ENCODE peak calls at places on chromosome 7, in six cellular contexts. O is aorta; T is NCI-H2081; C is nephron progenitor cell; X is activated CD4-positive, alpha-beta memory T cell treated with anti-CD3 and anti-CD28 coated beads for 36 hours; J is neuronal stem cell. M is an unnamed sample.

GRCh38 chr7:35504365-35504764 is 190.6 kb downstream of the HERPUD2 start:
- DNase-seq in C (no peak), O (no peak), T (no peak), J (no peak), X (no peak), M (no peak)

GRCh38 chr7:151608031-151608551 is 88.4 kb upstream of the RHEB start:
- DNase-seq in X (no peak), T (no peak), O (no peak), C (peak; percentile 20), J (no peak), M (peak; percentile 76)

GRCh38 chr7:33250421-33250827 is 121.1 kb downstream of the BBS9 start:
- DNase-seq in O (no peak), C (no peak), X (no peak), T (no peak), J (no peak), M (peak; percentile 5)

GRCh38 chr7:115306541-115306940 is 384.6 kb downstream of the MDFIC start:
- DNase-seq in J (no peak), T (no peak), C (no peak), O (no peak), X (no peak), M (peak; percentile 4)

GRCh38 chr7:98203261-98203963 is 7.8 kb upstream of the BHLHA15 start:
- DNase-seq in J (no peak), X (no peak), O (no peak), T (no peak), C (no peak), M (no peak)

GRCh38 chr7:84900215-84900614 is 286.6 kb downstream of the SEMA3D start:
- DNase-seq in C (no peak), O (no peak), J (no peak), T (no peak), X (no peak), M (no peak)

GRCh38 chr7:120055300-120055699 is 217.7 kb upstream of the KCND2 start:
- DNase-seq in O (no peak), T (no peak), X (no peak), C (no peak), J (no peak), M (no peak)

GRCh38 chr7:92837214-92837749 is 909 bp upstream of the CDK6 start:
- DNase-seq in T (no peak), J (no peak), O (no peak), C (no peak), X (no peak), M (peak; percentile 54)

GRCh38 chr7:40219917-40220316 is 85.1 kb downstream of the SUGCT start:
- DNase-seq in C (no peak), J (no peak), O (no peak), T (no peak), X (no peak), M (no peak)

GRCh38 chr7:116530107-116530820 is 5.4 kb downstream of the CAV1 start:
- DNase-seq in J (no peak), O (no peak), T (no peak), C (no peak), X (no peak), M (no peak)

GRCh38 chr7:56105508-56105907 is 768 bp downstream of the CHCHD2 start:
- DNase-seq in C (no peak), X (peak; percentile 50), T (peak; percentile 1), J (no peak), O (peak; percentile 63), M (peak; percentile 66)

GRCh38 chr7:129947701-129948100 is 5.1 kb downstream of the UBE2H start:
- DNase-seq in T (no peak), X (no peak), O (no peak), C (no peak), J (no peak), M (no peak)

GRCh38 chr7:38477333-38477732 is 153.8 kb downstream of the AMPH start:
- DNase-seq in X (no peak), T (no peak), O (no peak), J (no peak), C (no peak), M (no peak)

GRCh38 chr7:77482015-77482414 is 55.1 kb upstream of the PTPN12 start:
- DNase-seq in C (no peak), O (no peak), T (no peak), X (no peak), J (no peak), M (peak; percentile 62)

GRCh38 chr7:135877799-135878198 is 99.4 kb downstream of the MTPN start:
- DNase-seq in J (no peak), X (peak; percentile 15), T (no peak), C (no peak), O (no peak), M (peak; percentile 11)

GRCh38 chr7:154767194-154767593 is 235.7 kb downstream of the PAXIP1 start:
- DNase-seq in X (no peak), O (peak; percentile 31), C (no peak), T (no peak), J (no peak), M (peak; percentile 44)

GRCh38 chr7:82230826-82231581 is 212.6 kb downstream of the CACNA2D1 start:
- DNase-seq in X (no peak), J (no peak), O (no peak), C (no peak), T (no peak), M (no peak)

GRCh38 chr7:85290252-85290651 is 103.4 kb upstream of the SEMA3D start:
- DNase-seq in J (no peak), T (no peak), X (no peak), C (no peak), O (no peak), M (peak; percentile 16)

GRCh38 chr7:89003619-89003956 is 208.1 kb upstream of the TEX47 start:
- DNase-seq in J (no peak), X (no peak), C (no peak), O (no peak), T (no peak), M (no peak)

GRCh38 chr7:132133501-132133900 is 442.8 kb downstream of the PLXNA4 start:
- DNase-seq in T (no peak), J (no peak), O (no peak), X (no peak), C (no peak), M (no peak)

GRCh38 chr7:74023037-74023436 is 4.9 kb upstream of the ELN start:
- DNase-seq in O (peak; percentile 94), C (no peak), J (no peak), X (no peak), T (no peak), M (no peak)

GRCh38 chr7:151763420-151763984 is 113.4 kb downstream of the PRKAG2 start:
- DNase-seq in X (no peak), O (peak; percentile 61), J (no peak), T (no peak), C (no peak), M (no peak)

GRCh38 chr7:28407643-28408042 is 4.7 kb upstream of the CREB5 start:
- DNase-seq in J (no peak), O (no peak), T (no peak), X (no peak), C (no peak), M (no peak)

GRCh38 chr7:80346704-80347103 is 165.2 kb downstream of the GNAT3 start:
- DNase-seq in C (no peak), X (no peak), T (no peak), J (no peak), O (no peak), M (no peak)

GRCh38 chr7:127874951-127875608 is 156.2 kb downstream of the LRRC4 start:
- DNase-seq in O (no peak), T (no peak), X (no peak), J (no peak), C (no peak), M (no peak)

GRCh38 chr7:79282051-79282694 is 171.3 kb downstream of the MAGI2 start:
- DNase-seq in X (no peak), C (peak; percentile 10), T (no peak), J (no peak), O (no peak), M (peak; percentile 71)

GRCh38 chr7:157907998-157908782 is 571.4 kb downstream of the DNAJB6 start:
- DNase-seq in J (no peak), C (no peak), X (no peak), T (no peak), O (no peak), M (no peak)

GRCh38 chr7:76285604-76286374 is 16.7 kb upstream of the HSPB1 start:
- DNase-seq in J (no peak), C (no peak), O (peak; percentile 76), T (no peak), X (no peak), M (no peak)

GRCh38 chr7:124667312-124667711 is 98.3 kb downstream of the GPR37 start:
- DNase-seq in C (no peak), T (peak; percentile 19), O (no peak), J (no peak), X (no peak), M (no peak)

GRCh38 chr7:24175603-24176002 is 108.4 kb upstream of the NPY start:
- DNase-seq in C (no peak), J (peak; percentile 3), X (no peak), O (no peak), T (no peak), M (no peak)

GRCh38 chr7:81094952-81095351 is 176.1 kb upstream of the SEMA3C start:
- DNase-seq in O (no peak), J (no peak), T (no peak), X (no peak), C (no peak), M (no peak)

GRCh38 chr7:130144632-130145171 is 60.5 kb downstream of the TMEM209 start:
- DNase-seq in O (no peak), C (no peak), T (peak; percentile 21), J (no peak), X (no peak), M (peak; percentile 83)